ENCODE peak calls at places on chromosomes 16 and 17, in eight cellular contexts. N, X, F, L, M, K, P and A are unnamed samples.

GRCh38 chr17:81825841-81826471 is 7.1 kb downstream of the MCRIP1 start:
- DNase-seq in N (no peak), X (peak), F (peak), L (no peak), M (no peak), K (no peak), P (no peak), A (no peak)

GRCh38 chr17:21089145-21089544 is 37.6 kb upstream of the DHRS7B start:
- DNase-seq in N (no peak), X (no peak), F (no peak), L (no peak), M (no peak), K (no peak), P (no peak), A (no peak)

GRCh38 chr16:70395345-70395901 is 43.5 kb downstream of the ST3GAL2 start:
- DNase-seq in N (peak), X (peak), F (peak), L (no peak), M (peak), K (peak), P (peak), A (peak)

GRCh38 chr17:17877548-17878358 is 41.0 kb upstream of the SREBF1 start:
- DNase-seq in N (no peak), X (peak), F (peak), L (peak), M (peak), K (no peak), P (peak), A (peak)

GRCh38 chr17:72677714-72678390 is 414.6 kb downstream of the SLC39A11 start:
- DNase-seq in N (no peak), X (no peak), F (no peak), L (no peak), M (no peak), K (no peak), P (no peak), A (no peak)

GRCh38 chr17:57086069-57086930 is 1.3 kb downstream of the AKAP1 start:
- DNase-seq in N (peak), X (peak), F (peak), L (no peak), M (peak), K (peak), P (peak), A (peak)

GRCh38 chr16:79013004-79013403 is 587.5 kb downstream of the MAF start:
- DNase-seq in N (no peak), X (no peak), F (no peak), L (no peak), M (no peak), K (no peak), P (no peak), A (no peak)

GRCh38 chr17:76131692-76132573 is 9.1 kb downstream of the FOXJ1 start:
- DNase-seq in N (no peak), X (no peak), F (no peak), L (no peak), M (no peak), K (no peak), P (no peak), A (no peak)

GRCh38 chr16:87657621-87658192 is 55.4 kb downstream of the JPH3 start:
- DNase-seq in N (no peak), X (peak), F (peak), L (no peak), M (no peak), K (no peak), P (no peak), A (peak)

GRCh38 chr16:89706446-89707260 is 5.1 kb upstream of the SPATA2L start:
- DNase-seq in N (no peak), X (no peak), F (no peak), L (no peak), M (no peak), K (no peak), P (no peak), A (no peak)

GRCh38 chr17:16040710-16041251 is 41.2 kb downstream of the TTC19 start:
- DNase-seq in N (no peak), X (no peak), F (no peak), L (no peak), M (peak), K (no peak), P (no peak), A (no peak)

GRCh38 chr16:66578596-66579531 is at the start of gene CMTM2:
- DNase-seq in N (peak), X (peak), F (peak), L (no peak), M (no peak), K (peak), P (no peak), A (peak)

GRCh38 chr17:57783338-57783742 is 38.2 kb upstream of the CCDC182 start:
- DNase-seq in N (peak), X (peak), F (peak), L (peak), M (peak), K (peak), P (peak), A (peak)

GRCh38 chr17:81282876-81283275 is 12.2 kb downstream of the SLC38A10 start:
- DNase-seq in N (no peak), X (no peak), F (no peak), L (no peak), M (no peak), K (no peak), P (no peak), A (no peak)

GRCh38 chr17:58576679-58577367 is 62.4 kb upstream of the MTMR4 start:
- DNase-seq in N (no peak), X (no peak), F (no peak), L (no peak), M (no peak), K (no peak), P (no peak), A (no peak)